ENCODE peak calls at places on chromosomes 7 and 10, in seven cellular contexts. J is adrenal gland; L is neural progenitor cell; Q is epithelial cell of esophagus; N is GM23248; D is lower lobe of right lung; O is CD8-positive, alpha-beta memory T cell. E is an unnamed sample.

GRCh38 chr7:114084381-114085312 is 165.8 kb upstream of the PPP1R3A start:
- DNase-seq in J (peak), L (peak), Q (peak), N (peak), D (peak), O (no peak), E (no peak)

GRCh38 chr7:66683770-66684123 is 55.1 kb downstream of the KCTD7 start:
- DNase-seq in J (no peak), L (no peak), Q (no peak), N (peak), D (no peak), O (no peak), E (no peak)

GRCh38 chr7:25754333-25754732 is 397.7 kb upstream of the NFE2L3 start:
- DNase-seq in J (no peak), L (no peak), Q (no peak), N (no peak), D (no peak), O (no peak), E (no peak)

GRCh38 chr10:2754943-2755342 is 312.4 kb upstream of the PFKP start:
- DNase-seq in J (no peak), L (no peak), Q (no peak), N (no peak), D (no peak), O (no peak), E (no peak)

GRCh38 chr7:6172331-6173295 is 99.8 kb downstream of the CYTH3 start:
- DNase-seq in J (no peak), L (no peak), Q (no peak), N (peak), D (no peak), O (no peak), E (peak)

GRCh38 chr10:5665380-5666323 is 743 bp downstream of the ASB13 start:
- DNase-seq in J (peak), L (peak), Q (no peak), N (peak), D (peak), O (no peak), E (peak)

GRCh38 chr10:24851595-24851994 is 100.8 kb downstream of the PRTFDC1 start:
- DNase-seq in J (no peak), L (no peak), Q (peak), N (no peak), D (peak), O (no peak), E (no peak)

GRCh38 chr10:22321156-22321711 is 335 bp downstream of the BMI1 start:
- DNase-seq in J (peak), L (peak), Q (peak), N (peak), D (peak), O (peak), E (peak)

GRCh38 chr7:29995652-29996051 is 6.1 kb upstream of the SCRN1 start:
- DNase-seq in J (no peak), L (no peak), Q (peak), N (no peak), D (no peak), O (no peak), E (no peak)

GRCh38 chr7:22860784-22861482 is 38.3 kb upstream of the TOMM7 start:
- DNase-seq in J (no peak), L (peak), Q (no peak), N (no peak), D (no peak), O (peak), E (no peak)

GRCh38 chr10:90458571-90458970 is 399.3 kb downstream of the HTR7 start:
- DNase-seq in J (no peak), L (no peak), Q (no peak), N (no peak), D (no peak), O (no peak), E (no peak)

GRCh38 chr7:46549892-46550639 is 629.0 kb upstream of the IGFBP3 start:
- DNase-seq in J (no peak), L (no peak), Q (peak), N (no peak), D (no peak), O (no peak), E (no peak)

GRCh38 chr7:51151452-51151851 is 165.2 kb downstream of the COBL start:
- DNase-seq in J (no peak), L (no peak), Q (no peak), N (no peak), D (no peak), O (no peak), E (no peak)

GRCh38 chr10:103175580-103176285 is 17.3 kb downstream of the NT5C2 start:
- DNase-seq in J (no peak), L (no peak), Q (no peak), N (no peak), D (no peak), O (no peak), E (no peak)

GRCh38 chr7:119175916-119176627 is 951.6 kb downstream of the ANKRD7 start:
- DNase-seq in J (peak), L (peak), Q (peak), N (peak), D (no peak), O (no peak), E (peak)

GRCh38 chr7:84490661-84491060 is 296.1 kb upstream of the SEMA3A start:
- DNase-seq in J (no peak), L (no peak), Q (no peak), N (peak), D (no peak), O (no peak), E (no peak)

GRCh38 chr10:119120413-119120867 is 16.5 kb downstream of the DENND10 start:
- DNase-seq in J (peak), L (no peak), Q (no peak), N (peak), D (no peak), O (no peak), E (no peak)

DNA sequence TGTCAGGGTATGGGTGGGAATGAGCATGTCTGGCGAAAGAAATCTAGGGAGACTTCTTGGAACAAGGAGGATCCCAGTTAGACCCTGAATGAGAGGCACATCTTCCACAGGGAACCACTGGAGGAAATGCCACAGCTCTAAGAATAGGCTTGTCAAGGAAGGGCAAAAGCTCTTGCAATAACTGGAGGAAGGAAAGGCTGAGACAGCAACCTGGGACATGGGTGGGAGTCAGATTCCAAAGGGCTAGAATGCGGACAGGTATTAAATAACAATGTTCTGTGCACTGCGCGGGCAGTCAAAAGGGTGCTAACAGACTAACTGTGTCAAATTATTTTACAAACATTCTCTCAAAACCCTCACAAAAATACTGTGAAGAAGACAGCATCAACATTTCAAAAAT is 4.5 kb downstream of the NUDCD3 start:
- DNase-seq in J (no peak), L (no peak), Q (no peak), N (no peak), D (no peak), O (no peak), E (no peak)
- H3K4me3 ChIP-seq in J (no peak), L (no peak), Q (no peak), N (no peak), D (no peak), O (no peak), E (no peak)

DNA sequence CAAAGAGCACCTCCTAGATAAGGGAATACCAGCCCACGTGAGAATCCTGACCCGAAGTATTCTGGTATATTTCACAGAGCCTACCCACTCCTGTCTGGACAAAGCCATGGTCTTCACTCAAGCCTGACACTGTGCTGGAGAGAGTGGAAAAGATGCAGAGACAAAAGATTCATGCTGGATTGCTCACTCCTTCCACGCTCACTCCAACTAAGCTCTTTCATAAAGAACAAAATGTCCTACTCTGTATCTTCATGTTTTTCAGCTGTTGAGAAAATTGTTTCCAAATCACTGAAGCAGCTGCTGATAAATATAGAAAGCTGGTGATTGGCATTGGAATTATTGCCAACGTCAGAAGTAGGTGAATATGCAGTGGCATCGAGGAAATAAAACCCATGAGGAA is 106.0 kb downstream of the ABLIM1 start:
- DNase-seq in J (peak), L (no peak), Q (no peak), N (no peak), D (no peak), O (no peak), E (no peak)
- H3K4me3 ChIP-seq in J (no peak), L (no peak), Q (no peak), N (no peak), D (peak), O (no peak), E (no peak)

DNA sequence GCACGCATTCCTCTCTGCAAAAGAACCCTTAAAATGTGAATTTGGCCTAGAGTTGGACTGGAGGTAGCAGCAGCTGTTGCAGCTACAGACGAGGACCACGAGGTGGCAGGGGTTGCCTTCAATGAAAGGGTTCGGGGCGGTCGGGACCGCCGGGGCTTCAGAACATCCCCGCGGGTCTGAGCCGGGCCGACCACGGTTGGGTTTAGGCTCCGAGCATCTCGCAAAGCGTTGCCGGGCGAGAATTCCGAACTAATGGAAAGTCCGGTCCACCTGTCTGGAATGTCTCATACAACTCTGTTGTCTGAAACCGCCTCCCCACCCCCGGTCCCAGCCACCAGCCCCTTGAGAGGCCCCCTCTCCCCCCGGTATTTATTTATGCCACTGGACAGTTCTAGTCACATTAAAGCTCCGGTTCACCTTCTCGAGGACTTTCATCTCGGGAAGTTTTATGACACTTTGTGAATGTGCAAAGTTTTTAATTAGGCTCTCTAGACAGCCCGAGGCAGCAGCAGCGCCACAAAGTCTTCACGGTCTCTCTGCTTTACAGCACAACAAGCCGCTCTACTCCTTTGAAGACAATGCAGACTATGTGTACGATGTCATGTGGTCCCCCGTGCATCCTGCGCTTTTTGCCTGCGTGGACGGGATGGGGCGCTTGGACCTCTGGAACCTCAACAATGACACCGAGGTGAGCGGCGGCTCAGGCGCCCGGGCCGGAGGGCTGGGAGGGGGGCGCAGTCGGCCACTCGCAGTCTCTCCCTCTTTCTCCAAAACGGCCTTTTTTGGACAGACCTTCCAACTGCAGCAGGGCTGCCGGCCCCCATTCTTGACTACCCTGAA is 246.2 kb downstream of the SLC25A13 start:
- DNase-seq in J (peak), L (peak), Q (peak), N (peak), D (peak), O (peak), E (peak)
- H3K4me3 ChIP-seq in J (no peak), L (peak), Q (peak), N (peak), D (peak), O (peak), E (peak)

GRCh38 chr7:33841031-33841430 is 64.3 kb upstream of the BMPER start:
- DNase-seq in J (no peak), L (no peak), Q (no peak), N (no peak), D (no peak), O (no peak), E (no peak)

GRCh38 chr7:33837356-33837851 is 67.9 kb upstream of the BMPER start:
- DNase-seq in J (no peak), L (no peak), Q (no peak), N (peak), D (no peak), O (no peak), E (no peak)

GRCh38 chr7:33845991-33846509 is 59.3 kb upstream of the BMPER start:
- DNase-seq in J (peak), L (no peak), Q (no peak), N (peak), D (no peak), O (no peak), E (peak)

GRCh38 chr7:33842141-33842540 is 63.2 kb upstream of the BMPER start:
- DNase-seq in J (no peak), L (no peak), Q (no peak), N (no peak), D (no peak), O (no peak), E (peak)

GRCh38 chr7:33841658-33842057 is 63.7 kb upstream of the BMPER start:
- DNase-seq in J (peak), L (no peak), Q (peak), N (peak), D (no peak), O (no peak), E (peak)
- H3K4me3 ChIP-seq in J (no peak), L (no peak), Q (no peak), N (no peak), D (no peak), O (no peak), E (no peak)

DNA sequence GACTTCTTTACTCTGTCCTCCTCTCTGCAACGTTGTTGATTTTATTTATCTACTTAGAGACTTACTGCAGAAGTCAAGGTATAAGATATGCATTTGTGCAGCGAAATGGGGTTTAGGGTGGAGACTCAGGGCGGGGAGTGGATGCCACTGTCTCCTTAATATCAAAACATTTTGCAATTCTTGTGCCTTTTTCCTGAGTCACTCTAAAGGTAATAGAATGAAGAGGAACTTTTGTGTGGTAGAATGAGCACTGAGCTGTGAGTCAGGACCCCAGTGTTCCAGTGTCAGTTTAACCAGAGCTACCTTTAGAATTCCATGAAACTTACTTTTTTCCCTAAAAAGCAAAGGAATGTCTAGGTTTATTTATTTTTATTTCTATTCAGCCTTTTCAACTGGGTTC is 78.2 kb downstream of the VTI1A start:
- DNase-seq in J (no peak), L (no peak), Q (peak), N (peak), D (no peak), O (no peak), E (no peak)
- H3K4me3 ChIP-seq in J (no peak), L (no peak), Q (no peak), N (no peak), D (no peak), O (no peak), E (no peak)

GRCh38 chr7:90708841-90709317 is 112.8 kb downstream of the CDK14 start:
- DNase-seq in J (no peak), L (peak), Q (peak), N (peak), D (no peak), O (no peak), E (no peak)

GRCh38 chr7:90710466-90710850 is 114.3 kb downstream of the CDK14 start:
- DNase-seq in J (no peak), L (no peak), Q (no peak), N (no peak), D (no peak), O (no peak), E (no peak)

GRCh38 chr7:90713628-90714027 is 117.5 kb downstream of the CDK14 start:
- DNase-seq in J (no peak), L (no peak), Q (no peak), N (no peak), D (no peak), O (no peak), E (no peak)

GRCh38 chr7:90706067-90706716 is 110.1 kb downstream of the CDK14 start:
- DNase-seq in J (no peak), L (no peak), Q (no peak), N (no peak), D (no peak), O (no peak), E (no peak)

GRCh38 chr7:90709501-90710465 is 113.7 kb downstream of the CDK14 start:
- DNase-seq in J (peak), L (no peak), Q (peak), N (peak), D (no peak), O (no peak), E (peak)
- H3K4me3 ChIP-seq in J (no peak), L (no peak), Q (no peak), N (peak), D (no peak), O (no peak), E (no peak)

DNA sequence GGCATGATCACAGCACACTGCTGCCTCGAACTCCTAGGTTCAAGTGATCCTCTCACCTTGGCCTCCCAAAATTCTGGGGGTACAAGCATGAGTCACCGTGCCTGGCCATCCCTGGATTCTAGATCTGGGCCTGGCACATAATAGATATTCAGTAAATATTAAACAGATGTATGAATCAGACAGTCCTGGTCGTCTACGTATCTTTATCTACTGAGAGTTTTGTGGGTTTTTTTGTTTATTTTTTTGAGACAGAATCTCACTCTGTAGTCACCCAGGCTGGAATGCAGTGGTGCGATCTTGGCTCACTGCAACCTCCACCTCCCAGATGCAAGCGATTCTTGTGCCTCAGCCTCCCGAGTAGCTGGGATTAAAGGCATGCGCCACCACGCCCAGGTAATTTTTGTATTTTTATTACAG is 24.3 kb upstream of the ITGB1 start:
- DNase-seq in J (no peak), L (no peak), Q (peak), N (peak), D (no peak), O (no peak), E (peak)
- H3K4me3 ChIP-seq in J (no peak), L (no peak), Q (no peak), N (peak), D (no peak), O (no peak), E (no peak)

GRCh38 chr7:159099711-159100231 is 44.9 kb downstream of the VIPR2 start:
- DNase-seq in J (no peak), L (no peak), Q (no peak), N (no peak), D (no peak), O (no peak), E (no peak)

GRCh38 chr7:159098795-159099194 is 45.9 kb downstream of the VIPR2 start:
- DNase-seq in J (peak), L (no peak), Q (no peak), N (no peak), D (no peak), O (no peak), E (no peak)

GRCh38 chr7:159097661-159098423 is 46.8 kb downstream of the VIPR2 start:
- DNase-seq in J (peak), L (peak), Q (no peak), N (no peak), D (no peak), O (no peak), E (no peak)

GRCh38 chr7:159099217-159099655 is 45.4 kb downstream of the VIPR2 start:
- DNase-seq in J (no peak), L (no peak), Q (no peak), N (no peak), D (no peak), O (no peak), E (no peak)

DNA sequence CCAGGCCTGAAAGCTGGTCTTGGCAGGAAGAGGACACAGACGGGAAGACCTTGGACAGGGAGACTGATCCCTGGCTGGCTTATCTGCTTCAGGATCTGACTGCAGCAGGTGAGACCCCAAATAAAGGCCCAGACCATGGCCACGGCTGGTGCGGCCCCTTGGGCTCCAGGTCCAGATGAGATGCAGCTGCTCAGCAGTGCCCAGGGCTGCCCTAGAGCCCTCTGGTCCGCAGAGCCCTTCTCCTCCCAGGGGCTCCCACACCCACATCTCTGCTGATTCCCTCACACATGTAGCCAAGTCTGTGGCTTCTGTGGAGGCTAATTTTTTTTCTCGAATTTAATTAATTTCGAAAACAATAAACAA is 46.3 kb downstream of the VIPR2 start:
- DNase-seq in J (no peak), L (no peak), Q (no peak), N (no peak), D (no peak), O (no peak), E (no peak)
- H3K4me3 ChIP-seq in J (no peak), L (no peak), Q (no peak), N (no peak), D (no peak), O (no peak), E (no peak)

E was measured in MG63.